ENCODE peak calls at places on chromosomes 12 and 14, in eight cellular contexts. G is CD8-positive, alpha-beta T cell; P is H1; S is heart left ventricle; M is fibroblast of lung; A is heart right ventricle; N is HCT116; Y is testis. F is an unnamed sample.

GRCh38 chr14:105163040-105163742 is 5.4 kb downstream of the JAG2 start:
- DNase-seq in Y (no peak), P (no peak), A (no peak), G (no peak), N (no peak), S (no peak), M (no peak), F (no peak)

GRCh38 chr14:55019968-55020554 is 6.8 kb downstream of the WDHD1 start:
- DNase-seq in N (no peak), G (no peak), S (no peak), A (no peak), M (no peak), Y (no peak), P (no peak), F (no peak)

GRCh38 chr12:19572920-19573558 is 133.7 kb downstream of the AEBP2 start:
- DNase-seq in G (no peak), S (no peak), M (peak; percentile 61), A (no peak), Y (peak; percentile 56), P (peak; percentile 34), N (peak; percentile 32), F (peak; percentile 68)

GRCh38 chr14:59103396-59103795 is 85.1 kb upstream of the DAAM1 start:
- DNase-seq in P (no peak), G (no peak), S (no peak), N (no peak), Y (no peak), A (no peak), M (peak; percentile 56), F (no peak)

GRCh38 chr12:113996026-113996425 is 29.9 kb upstream of the RBM19 start:
- DNase-seq in A (no peak), N (no peak), S (no peak), M (no peak), Y (no peak), G (no peak), P (peak; percentile 23), F (peak; percentile 77)

GRCh38 chr12:18430425-18431048 is 169.2 kb downstream of the PIK3C2G start:
- DNase-seq in A (no peak), M (peak; percentile 78), N (peak; percentile 38), Y (peak; percentile 66), S (no peak), G (no peak), P (no peak), F (peak; percentile 27)

GRCh38 chr12:29278673-29279420 is 102.1 kb downstream of the ERGIC2 start:
- DNase-seq in N (no peak), Y (no peak), P (no peak), M (no peak), S (no peak), A (no peak), G (no peak), F (no peak)

GRCh38 chr14:56181666-56182065 is 63.5 kb downstream of the PELI2 start:
- DNase-seq in A (no peak), S (no peak), N (no peak), G (no peak), P (no peak), M (no peak), Y (no peak), F (no peak)

GRCh38 chr14:91889477-91890211 is 22.3 kb upstream of the TC2N start:
- DNase-seq in G (no peak), N (no peak), M (no peak), S (no peak), Y (peak; percentile 54), A (peak; percentile 50), P (no peak), F (no peak)

GRCh38 chr14:74501135-74501614 is 7.6 kb downstream of the ISCA2 start:
- DNase-seq in N (no peak), M (peak; percentile 82), P (peak; percentile 56), Y (peak; percentile 88), S (peak; percentile 71), G (no peak), A (peak; percentile 58), F (peak; percentile 88)

GRCh38 chr12:92186038-92186470 is 40.4 kb upstream of the BTG1 start:
- DNase-seq in S (no peak), N (no peak), A (no peak), Y (no peak), P (no peak), G (no peak), M (no peak), F (no peak)

GRCh38 chr12:92178340-92178739 is 32.7 kb upstream of the BTG1 start:
- DNase-seq in N (no peak), Y (no peak), A (no peak), M (no peak), P (no peak), G (no peak), S (no peak), F (no peak)

GRCh38 chr12:92188517-92189188 is 43.0 kb upstream of the BTG1 start:
- DNase-seq in S (no peak), N (no peak), P (no peak), M (no peak), G (no peak), A (no peak), Y (no peak), F (no peak)

GRCh38 chr12:92185052-92185451 is 39.4 kb upstream of the BTG1 start:
- DNase-seq in Y (no peak), S (no peak), A (no peak), P (no peak), M (no peak), N (no peak), G (no peak), F (no peak)

DNA sequence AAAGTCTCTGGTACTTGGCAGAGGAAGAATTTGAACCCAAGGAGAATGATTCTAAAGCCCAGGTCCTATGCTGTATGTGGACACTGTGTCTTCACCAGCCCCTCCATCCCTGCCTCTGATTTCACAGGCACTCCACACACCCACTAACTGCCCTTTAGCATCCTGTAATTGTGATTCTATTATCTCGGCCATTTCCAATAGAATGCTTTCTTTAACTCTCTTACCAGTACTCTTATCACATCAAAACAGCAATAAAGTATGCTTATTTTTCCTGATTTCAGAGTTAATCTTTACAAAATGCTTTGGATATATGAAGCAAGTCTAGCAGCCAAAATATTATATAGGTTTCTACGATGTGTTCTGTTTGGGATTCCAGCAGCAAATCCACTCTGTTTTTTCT is 37.9 kb upstream of the BTG1 start:
- DNase-seq in P (no peak), Y (no peak), M (no peak), N (no peak), S (no peak), A (no peak), G (no peak), F (no peak)
- H3K4me3 ChIP-seq in P (no peak overlapping the region), Y (no peak overlapping the region), M (no peak overlapping the region), N (no peak overlapping the region), S (no peak overlapping the region), A (no peak overlapping the region), G (no peak overlapping the region), F (no peak overlapping the region)

DNA sequence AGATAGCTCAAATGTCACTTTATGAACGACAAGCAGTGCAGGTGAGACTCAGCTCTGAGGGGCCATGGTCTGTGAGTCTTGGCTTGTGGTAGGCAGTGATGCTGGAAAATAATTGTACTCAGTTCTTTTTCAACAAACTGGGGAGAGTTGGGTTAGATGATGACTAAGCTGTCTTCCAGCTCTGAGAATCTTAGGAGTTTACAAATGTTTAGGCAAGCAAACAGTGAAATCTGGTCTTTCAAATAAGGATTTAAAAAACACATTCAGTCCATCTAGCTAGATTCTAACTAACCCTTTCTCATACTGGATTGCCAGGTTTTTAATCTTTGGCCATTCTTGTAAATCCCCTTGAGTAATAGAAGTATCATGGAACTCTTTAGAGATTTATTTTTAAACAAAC is 3.4 kb downstream of the PHC1 start:
- DNase-seq in N (no peak), S (no peak), Y (no peak), A (no peak), M (no peak), G (no peak), P (no peak), F (no peak)
- H3K36me3 ChIP-seq in N (no peaks in the 10 kb centered on the region), S (peaks cover 50% of the 10 kb centered on the region), Y (no peaks in the 10 kb centered on the region), A (peaks cover 39% of the 10 kb centered on the region), M (no peaks in the 10 kb centered on the region), G (peaks cover under 1% of the 10 kb centered on the region), P (peaks cover 37% of the 10 kb centered on the region), F (peaks cover 44% of the 10 kb centered on the region)

DNA sequence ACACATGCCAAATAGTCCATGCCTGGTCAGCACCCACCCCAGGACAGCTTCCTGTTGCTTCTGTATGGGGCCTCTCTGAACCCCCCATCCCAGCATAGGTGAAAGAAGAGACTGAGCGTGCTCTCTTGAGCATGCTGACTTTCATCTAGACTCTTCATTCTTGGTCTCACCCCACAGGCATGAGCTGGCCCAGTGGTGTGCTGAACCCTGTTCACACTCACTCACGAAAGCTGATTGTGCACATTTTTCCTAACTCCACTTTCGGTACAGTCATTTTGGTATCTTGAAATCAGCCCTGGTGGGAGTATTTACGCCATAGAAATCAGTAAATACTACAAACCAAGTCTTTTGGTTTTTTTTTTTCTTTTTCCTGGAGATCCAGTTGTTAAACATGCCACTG is 101.6 kb downstream of the STAB2 start:
- DNase-seq in S (no peak), G (no peak), A (no peak), N (no peak), Y (no peak), M (no peak), P (no peak), F (no peak)
- H3K4me3 ChIP-seq in S (no peak overlapping the region), G (no peak overlapping the region), A (no peak overlapping the region), N (no peak overlapping the region), Y (no peak overlapping the region), M (no peak overlapping the region), P (no peak overlapping the region), F (no peak overlapping the region)

GRCh38 chr12:111785651-111786050 is 18.9 kb downstream of the ALDH2 start:
- DNase-seq in A (no peak), S (no peak), G (no peak), Y (no peak), P (no peak), M (no peak), N (no peak), F (no peak)
- H3K36me3 ChIP-seq in A (peaks cover 75% of the 10 kb centered on the region), S (peaks cover 89% of the 10 kb centered on the region), G (no peaks in the 10 kb centered on the region), Y (no peaks in the 10 kb centered on the region), P (peaks cover 11% of the 10 kb centered on the region), M (peaks cover 4% of the 10 kb centered on the region), N (peaks cover 8% of the 10 kb centered on the region), F (peaks cover 14% of the 10 kb centered on the region)

DNA sequence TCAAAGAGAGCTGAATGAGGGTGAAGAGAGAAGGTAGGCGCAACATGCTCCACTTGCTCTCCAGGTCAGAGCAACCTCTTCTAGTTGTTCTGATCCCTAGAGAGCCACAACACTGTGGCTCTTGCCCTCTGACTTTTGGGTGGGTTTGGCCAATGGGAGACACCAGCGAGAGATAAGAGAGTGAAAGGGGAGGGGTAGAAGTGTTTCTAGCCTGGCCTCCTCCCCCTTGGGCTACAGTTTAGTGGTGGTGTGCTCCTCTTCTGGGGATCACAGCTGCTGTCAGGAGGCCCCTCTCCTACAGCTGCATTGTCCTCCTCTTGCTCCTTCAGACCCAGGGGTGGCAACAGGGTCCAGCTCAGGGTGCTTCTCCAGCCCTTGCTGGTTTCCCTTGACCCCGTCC is 454.8 kb downstream of the FUT8 start:
- DNase-seq in G (no peak), M (no peak), A (no peak), N (no peak), P (no peak), S (no peak), Y (no peak), F (no peak)
- H3K4me3 ChIP-seq in G (no peak overlapping the region), M (no peak overlapping the region), A (no peak overlapping the region), N (no peak overlapping the region), P (no peak overlapping the region), S (no peak overlapping the region), Y (no peak overlapping the region), F (no peak overlapping the region)

F was measured in H7.